ENCODE peak calls at places on chromosomes 11 and 22, in six cellular contexts. X is fibroblast of lung; Z is PC-9; W is Peyer's patch; V is tibial artery; Y is CD8-positive, alpha-beta T cell. I is an unnamed sample. For H3K4me1, the result is how much of the 10 kb centered on the place peaks cover.

GRCh38 chr11:29527391-29527936 is 489.4 kb downstream of the KCNA4 start:
- DNase-seq in X (peak), Z (peak), W (no peak), V (no peak), Y (no peak), I (no peak)

GRCh38 chr11:33179431-33179830 is 18.2 kb upstream of the CSTF3 start:
- DNase-seq in X (peak), Z (no peak), W (no peak), V (no peak), Y (no peak), I (no peak)

GRCh38 chr11:67276821-67277230 is 10.6 kb downstream of the GRK2 start:
- DNase-seq in X (no peak), Z (no peak), W (peak), V (peak), Y (peak), I (peak)

GRCh38 chr22:24506802-24507438 is 11.8 kb downstream of the UPB1 start:
- DNase-seq in X (peak), Z (no peak), W (no peak), V (no peak), Y (no peak), I (no peak)

GRCh38 chr11:64268687-64269379 is 15.6 kb downstream of the BAD start:
- DNase-seq in X (peak), Z (peak), W (peak), V (peak), Y (no peak), I (peak)

GRCh38 chr11:33383075-33383919 is 126.1 kb downstream of the HIPK3 start:
- DNase-seq in X (peak), Z (no peak), W (no peak), V (no peak), Y (no peak), I (no peak)

GRCh38 chr11:14193644-14194043 is 165.3 kb downstream of the RRAS2 start:
- DNase-seq in X (no peak), Z (no peak), W (no peak), V (no peak), Y (no peak), I (no peak)

GRCh38 chr11:26028294-26028954 is 303.5 kb upstream of the ANO3 start:
- DNase-seq in X (peak), Z (no peak), W (no peak), V (no peak), Y (no peak), I (no peak)

GRCh38 chr11:5831196-5831829 is 10.4 kb downstream of the OR52E6 start:
- DNase-seq in X (no peak), Z (no peak), W (no peak), V (no peak), Y (no peak), I (no peak)

GRCh38 chr11:131684111-131685060 is 314.0 kb downstream of the NTM start:
- DNase-seq in X (no peak), Z (no peak), W (no peak), V (no peak), Y (no peak), I (no peak)

GRCh38 chr11:120682026-120682649 is 170.6 kb downstream of the GRIK4 start:
- DNase-seq in X (no peak), Z (no peak), W (no peak), V (no peak), Y (no peak), I (no peak)

GRCh38 chr11:34313099-34313517 is 44.7 kb downstream of the ABTB2 start:
- DNase-seq in X (peak), Z (peak), W (peak), V (no peak), Y (no peak), I (peak)

GRCh38 chr22:20392983-20393704 is 807 bp upstream of the ZNF74 start:
- DNase-seq in X (no peak), Z (no peak), W (no peak), V (no peak), Y (no peak), I (no peak)

GRCh38 chr11:73248526-73249185 is 23.5 kb upstream of the P2RY6 start:
- DNase-seq in X (no peak), Z (no peak), W (no peak), V (no peak), Y (no peak), I (no peak)

GRCh38 chr11:58301576-58301975 is 33.5 kb upstream of the OR10W1 start:
- DNase-seq in X (peak), Z (no peak), W (no peak), V (no peak), Y (no peak), I (no peak)

GRCh38 chr11:72326151-72326842 is 82.3 kb upstream of the PHOX2A start:
- DNase-seq in X (peak), Z (no peak), W (no peak), V (no peak), Y (no peak), I (no peak)

GRCh38 chr22:21938071-21938822 is 14.4 kb downstream of the PPM1F start:
- DNase-seq in X (peak), Z (peak), W (peak), V (peak), Y (peak), I (peak)

GRCh38 chr22:46735747-46736608 is 2.1 kb downstream of the CERK start:
- DNase-seq in X (peak), Z (no peak), W (no peak), V (no peak), Y (no peak), I (peak)

GRCh38 chr22:46734830-46735453 is 3.1 kb downstream of the CERK start:
- DNase-seq in X (no peak), Z (no peak), W (peak), V (peak), Y (peak), I (no peak)

GRCh38 chr22:46737976-46738641 is at the start of gene CERK:
- DNase-seq in X (peak), Z (peak), W (peak), V (peak), Y (peak), I (peak)

GRCh38 chr22:46737105-46737975 is 712 bp downstream of the CERK start:
- DNase-seq in X (peak), Z (no peak), W (peak), V (peak), Y (peak), I (peak)

GRCh38 chr22:46736705-46737104 is 1.3 kb downstream of the CERK start:
- DNase-seq in X (no peak), Z (no peak), W (no peak), V (no peak), Y (no peak), I (no peak)
- H3K4me3 ChIP-seq in X (peak), Z (peak), W (peak), V (peak), Y (peak), I (peak)

DNA sequence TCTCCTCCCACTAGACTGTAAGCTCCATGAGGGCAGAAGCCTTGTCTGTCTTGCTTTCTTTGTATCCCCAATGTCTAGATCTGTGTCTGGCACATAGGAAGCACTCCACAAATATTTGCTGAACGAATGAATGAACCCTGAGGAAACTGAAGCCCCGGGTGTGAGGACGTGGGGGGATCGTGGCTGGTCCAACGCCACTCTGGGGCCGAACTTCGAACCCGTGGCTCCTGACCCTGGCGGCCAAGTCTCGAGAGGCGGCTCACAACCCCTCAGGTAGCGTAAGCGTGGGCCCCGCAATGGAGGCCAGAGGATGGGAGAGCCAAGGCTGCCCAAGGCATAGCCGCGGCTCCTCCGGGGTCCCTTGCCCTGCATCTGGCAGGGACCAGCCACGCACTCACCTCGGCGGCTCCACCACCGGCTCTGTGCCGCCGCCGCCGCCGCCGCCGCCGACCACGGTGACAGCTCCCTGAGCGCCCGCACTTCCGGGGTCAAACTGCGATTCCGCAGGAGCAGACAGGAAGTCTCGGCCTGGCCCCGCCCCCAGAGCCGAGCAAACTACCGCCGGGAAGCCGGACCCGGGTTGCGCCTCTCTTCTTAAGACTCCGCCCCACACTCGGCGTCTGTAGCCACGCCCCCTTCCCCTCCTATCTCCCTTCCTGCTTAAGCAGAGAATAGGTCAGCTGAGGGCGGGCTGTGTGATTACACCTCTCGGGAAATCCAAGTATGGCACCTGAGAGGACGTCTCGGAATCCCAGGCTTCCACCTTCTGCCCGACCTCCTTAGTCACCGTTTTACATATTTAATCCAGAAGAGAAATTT is at the start of gene ASCC2:
- DNase-seq in X (peak), Z (peak), W (peak), V (peak), Y (peak), I (peak)
- H3K27ac ChIP-seq in X (peak), Z (peak), W (peak), V (peak), Y (peak), I (peak)

GRCh38 chr11:30786392-30787120 is 200.4 kb upstream of the MPPED2 start:
- DNase-seq in X (peak), Z (no peak), W (no peak), V (no peak), Y (no peak), I (no peak)
- H3K4me1 ChIP-seq in X (under half), Z (under half), W (under half), V (under half), Y (under half), I (under half)

GRCh38 chr11:114319716-114320328 is 23.6 kb downstream of the NNMT start:
- DNase-seq in X (no peak), Z (no peak), W (no peak), V (no peak), Y (no peak), I (no peak)

GRCh38 chr11:114326151-114326550 is 30.0 kb downstream of the NNMT start:
- DNase-seq in X (no peak), Z (no peak), W (no peak), V (no peak), Y (no peak), I (no peak)

GRCh38 chr11:114326776-114327175 is 30.6 kb downstream of the NNMT start:
- DNase-seq in X (no peak), Z (no peak), W (no peak), V (no peak), Y (no peak), I (no peak)

GRCh38 chr11:114321621-114322257 is 25.5 kb downstream of the NNMT start:
- DNase-seq in X (peak), Z (no peak), W (no peak), V (peak), Y (no peak), I (peak)

GRCh38 chr11:114322934-114323333 is 26.7 kb downstream of the NNMT start:
- DNase-seq in X (no peak), Z (no peak), W (no peak), V (no peak), Y (no peak), I (no peak)
- H3K4me3 ChIP-seq in X (no peak), Z (no peak), W (no peak), V (no peak), Y (no peak), I (no peak)

GRCh38 chr11:36628141-36628540 is 30.1 kb upstream of the RAG2 start:
- DNase-seq in X (no peak), Z (no peak), W (no peak), V (no peak), Y (no peak), I (no peak)
- H3K27ac ChIP-seq in X (no peak), Z (no peak), W (no peak), V (no peak), Y (no peak), I (no peak)

I was measured in psoas muscle.